ENCODE peak calls at places on chromosome 17, in four cellular contexts. A is hippocampal formation, K is neural crest cell, C is heart right ventricle. S is an unnamed sample.

GRCh38 chr17:65061621-65062020 is 5.1 kb upstream of the GNA13 start:
- DNase-seq in C (no peak), K (no peak), A (no peak), S (no peak)

GRCh38 chr17:74512624-74513084 is 18.6 kb downstream of the CD300LB start:
- DNase-seq in K (no peak), C (no peak), A (no peak), S (no peak)

GRCh38 chr17:4527552-4527951 is 27.6 kb downstream of the MYBBP1A start:
- DNase-seq in C (no peak), A (no peak), K (no peak), S (no peak)

GRCh38 chr17:17818088-17818526 is 18.7 kb downstream of the SREBF1 start:
- DNase-seq in C (no peak), K (no peak), A (no peak), S (no peak)

GRCh38 chr17:43634681-43635125 is 27.0 kb downstream of the MEOX1 start:
- DNase-seq in A (no peak), K (no peak), C (peak; percentile 56), S (no peak)

GRCh38 chr17:82297280-82297803 is 20.1 kb downstream of the CD7 start:
- DNase-seq in C (peak; percentile 67), A (no peak), K (no peak), S (peak; percentile 91)

GRCh38 chr17:38617074-38617860 is 11.5 kb upstream of the SRCIN1 start:
- DNase-seq in C (no peak), K (no peak), A (no peak), S (peak; percentile 33)

GRCh38 chr17:34720760-34721159 is 141.4 kb downstream of the TMEM132E start:
- DNase-seq in A (no peak), C (no peak), K (no peak), S (no peak)

GRCh38 chr17:12998461-12998860 is 19.4 kb downstream of the ELAC2 start:
- DNase-seq in A (no peak), K (no peak), C (no peak), S (no peak)